ENCODE peak calls at places on chromosome 10, in five cellular contexts. One of them, this sample, is unnamed.

GRCh38 chr10:61320996-61321395 is 132.2 kb downstream of the TMEM26 start:
- DNase-seq in glutamatergic neuron: no peak
- DNase-seq in ascending aorta: no peak
- DNase-seq in mesothelial cell of epicardium: no peak
- DNase-seq in omental fat pad: no peak
- DNase-seq in this sample: no peak

GRCh38 chr10:84095821-84096497 is 43.4 kb upstream of the GHITM start:
- DNase-seq in ascending aorta: no peak
- DNase-seq in omental fat pad: no peak
- DNase-seq in glutamatergic neuron: no peak
- DNase-seq in mesothelial cell of epicardium: no peak
- DNase-seq in this sample: no peak

GRCh38 chr10:102119417-102120141 is 589 bp downstream of the LDB1 start:
- DNase-seq in ascending aorta: peak
- DNase-seq in mesothelial cell of epicardium: no peak
- DNase-seq in omental fat pad: peak
- DNase-seq in glutamatergic neuron: no peak
- DNase-seq in this sample: peak

GRCh38 chr10:119667562-119668328 is 16.6 kb downstream of the BAG3 start:
- DNase-seq in ascending aorta: peak
- DNase-seq in glutamatergic neuron: peak
- DNase-seq in mesothelial cell of epicardium: no peak
- DNase-seq in omental fat pad: no peak
- DNase-seq in this sample: no peak

GRCh38 chr10:47346572-47347302 is 1.4 kb upstream of the RBP3 start:
- DNase-seq in glutamatergic neuron: no peak
- DNase-seq in ascending aorta: no peak
- DNase-seq in mesothelial cell of epicardium: no peak
- DNase-seq in omental fat pad: no peak
- DNase-seq in this sample: no peak

GRCh38 chr10:120503695-120504094 is 46.7 kb downstream of the PLPP4 start:
- DNase-seq in glutamatergic neuron: no peak
- DNase-seq in mesothelial cell of epicardium: no peak
- DNase-seq in omental fat pad: no peak
- DNase-seq in ascending aorta: no peak
- DNase-seq in this sample: no peak

GRCh38 chr10:122475581-122475980 is 14.2 kb downstream of the HTRA1 start:
- DNase-seq in glutamatergic neuron: peak
- DNase-seq in omental fat pad: no peak
- DNase-seq in ascending aorta: no peak
- DNase-seq in mesothelial cell of epicardium: no peak
- DNase-seq in this sample: no peak

GRCh38 chr10:12130237-12130872 is 878 bp downstream of the SEC61A2 start:
- DNase-seq in ascending aorta: no peak
- DNase-seq in glutamatergic neuron: peak
- DNase-seq in omental fat pad: no peak
- DNase-seq in mesothelial cell of epicardium: no peak
- DNase-seq in this sample: peak

GRCh38 chr10:117626228-117626627 is 83.7 kb downstream of the EMX2 start:
- DNase-seq in omental fat pad: no peak
- DNase-seq in ascending aorta: no peak
- DNase-seq in glutamatergic neuron: no peak
- DNase-seq in mesothelial cell of epicardium: no peak
- DNase-seq in this sample: no peak

GRCh38 chr10:53664620-53665019 is 892.0 kb upstream of the MBL2 start:
- DNase-seq in ascending aorta: no peak
- DNase-seq in glutamatergic neuron: no peak
- DNase-seq in mesothelial cell of epicardium: no peak
- DNase-seq in omental fat pad: no peak
- DNase-seq in this sample: no peak

GRCh38 chr10:73920084-73920483 is 9.2 kb downstream of the PLAU start:
- DNase-seq in glutamatergic neuron: no peak
- DNase-seq in mesothelial cell of epicardium: no peak
- DNase-seq in omental fat pad: no peak
- DNase-seq in ascending aorta: no peak
- DNase-seq in this sample: no peak

GRCh38 chr10:5538892-5539651 is 14.3 kb downstream of the CALML3 start:
- DNase-seq in glutamatergic neuron: no peak
- DNase-seq in omental fat pad: no peak
- DNase-seq in ascending aorta: no peak
- DNase-seq in mesothelial cell of epicardium: peak
- DNase-seq in this sample: no peak

GRCh38 chr10:130246113-130246512 is 109.9 kb downstream of the GLRX3 start:
- DNase-seq in ascending aorta: no peak
- DNase-seq in omental fat pad: no peak
- DNase-seq in glutamatergic neuron: no peak
- DNase-seq in mesothelial cell of epicardium: no peak
- DNase-seq in this sample: no peak

GRCh38 chr10:100528885-100529472 is 692 bp downstream of the NDUFB8 start:
- DNase-seq in omental fat pad: no peak
- DNase-seq in mesothelial cell of epicardium: no peak
- DNase-seq in ascending aorta: no peak
- DNase-seq in glutamatergic neuron: peak
- DNase-seq in this sample: no peak

GRCh38 chr10:133336131-133337078 is at the start of gene CALY:
- DNase-seq in glutamatergic neuron: peak
- DNase-seq in ascending aorta: no peak
- DNase-seq in mesothelial cell of epicardium: no peak
- DNase-seq in omental fat pad: no peak
- DNase-seq in this sample: peak

GRCh38 chr10:68871105-68871711 is 29.9 kb upstream of the DDX50 start:
- DNase-seq in omental fat pad: no peak
- DNase-seq in glutamatergic neuron: peak
- DNase-seq in mesothelial cell of epicardium: no peak
- DNase-seq in ascending aorta: no peak
- DNase-seq in this sample: no peak

GRCh38 chr10:69639291-69640195 is 9.5 kb downstream of the FAM241B start:
- DNase-seq in glutamatergic neuron: peak
- DNase-seq in ascending aorta: no peak
- DNase-seq in omental fat pad: peak
- DNase-seq in mesothelial cell of epicardium: no peak
- DNase-seq in this sample: peak

GRCh38 chr10:96401036-96401435 is 42.2 kb upstream of the OPALIN start:
- DNase-seq in ascending aorta: no peak
- DNase-seq in glutamatergic neuron: no peak
- DNase-seq in omental fat pad: no peak
- DNase-seq in mesothelial cell of epicardium: no peak
- DNase-seq in this sample: no peak

GRCh38 chr10:21572578-21572977 is 38.5 kb downstream of the MLLT10 start:
- DNase-seq in glutamatergic neuron: no peak
- DNase-seq in omental fat pad: no peak
- DNase-seq in ascending aorta: no peak
- DNase-seq in mesothelial cell of epicardium: no peak
- DNase-seq in this sample: no peak

GRCh38 chr10:113480828-113481502 is 71.9 kb upstream of the HABP2 start:
- DNase-seq in glutamatergic neuron: no peak
- DNase-seq in mesothelial cell of epicardium: no peak
- DNase-seq in omental fat pad: no peak
- DNase-seq in ascending aorta: no peak
- DNase-seq in this sample: no peak

GRCh38 chr10:69972951-69973350 is 79.7 kb upstream of the MACROH2A2 start:
- DNase-seq in omental fat pad: no peak
- DNase-seq in mesothelial cell of epicardium: no peak
- DNase-seq in ascending aorta: no peak
- DNase-seq in glutamatergic neuron: no peak
- DNase-seq in this sample: no peak

GRCh38 chr10:129775681-129776080 is 188.4 kb downstream of the EBF3 start:
- DNase-seq in glutamatergic neuron: no peak
- DNase-seq in ascending aorta: no peak
- DNase-seq in omental fat pad: no peak
- DNase-seq in mesothelial cell of epicardium: no peak
- DNase-seq in this sample: peak

GRCh38 chr10:89182894-89183293 is 24.2 kb downstream of the CH25H start:
- DNase-seq in omental fat pad: no peak
- DNase-seq in mesothelial cell of epicardium: no peak
- DNase-seq in ascending aorta: no peak
- DNase-seq in glutamatergic neuron: no peak
- DNase-seq in this sample: no peak

GRCh38 chr10:34655286-34656170 is 159.6 kb downstream of the PARD3 start:
- DNase-seq in glutamatergic neuron: no peak
- DNase-seq in mesothelial cell of epicardium: no peak
- DNase-seq in ascending aorta: no peak
- DNase-seq in omental fat pad: no peak
- DNase-seq in this sample: no peak

GRCh38 chr10:80154978-80155695 is 22.6 kb downstream of the PLAC9 start:
- DNase-seq in omental fat pad: no peak
- DNase-seq in ascending aorta: no peak
- DNase-seq in glutamatergic neuron: no peak
- DNase-seq in mesothelial cell of epicardium: no peak
- DNase-seq in this sample: no peak

GRCh38 chr10:32905466-32905865 is 52.6 kb downstream of the ITGB1 start:
- DNase-seq in mesothelial cell of epicardium: no peak
- DNase-seq in glutamatergic neuron: no peak
- DNase-seq in omental fat pad: no peak
- DNase-seq in ascending aorta: no peak
- DNase-seq in this sample: no peak

GRCh38 chr10:63760034-63760707 is 239.0 kb downstream of the REEP3 start:
- DNase-seq in ascending aorta: no peak
- DNase-seq in glutamatergic neuron: no peak
- DNase-seq in mesothelial cell of epicardium: no peak
- DNase-seq in omental fat pad: no peak
- DNase-seq in this sample: no peak

GRCh38 chr10:133421336-133422222 is 2.8 kb downstream of the SPRN start:
- DNase-seq in mesothelial cell of epicardium: no peak
- DNase-seq in glutamatergic neuron: no peak
- DNase-seq in ascending aorta: no peak
- DNase-seq in omental fat pad: no peak
- DNase-seq in this sample: peak

GRCh38 chr10:110252148-110252547 is 44.7 kb downstream of the MXI1 start:
- DNase-seq in ascending aorta: no peak
- DNase-seq in omental fat pad: no peak
- DNase-seq in glutamatergic neuron: no peak
- DNase-seq in mesothelial cell of epicardium: no peak
- DNase-seq in this sample: no peak

GRCh38 chr10:49298990-49299815 is at the start of gene C10orf71:
- DNase-seq in omental fat pad: no peak
- DNase-seq in glutamatergic neuron: no peak
- DNase-seq in mesothelial cell of epicardium: no peak
- DNase-seq in ascending aorta: no peak
- DNase-seq in this sample: no peak

GRCh38 chr10:5317547-5318107 is 47.1 kb upstream of the UCN3 start:
- DNase-seq in mesothelial cell of epicardium: no peak
- DNase-seq in glutamatergic neuron: no peak
- DNase-seq in ascending aorta: no peak
- DNase-seq in omental fat pad: no peak
- DNase-seq in this sample: no peak

GRCh38 chr10:82267960-82268359 is 393.0 kb downstream of the NRG3 start:
- DNase-seq in glutamatergic neuron: no peak
- DNase-seq in omental fat pad: no peak
- DNase-seq in ascending aorta: no peak
- DNase-seq in mesothelial cell of epicardium: no peak
- DNase-seq in this sample: no peak

DNA sequence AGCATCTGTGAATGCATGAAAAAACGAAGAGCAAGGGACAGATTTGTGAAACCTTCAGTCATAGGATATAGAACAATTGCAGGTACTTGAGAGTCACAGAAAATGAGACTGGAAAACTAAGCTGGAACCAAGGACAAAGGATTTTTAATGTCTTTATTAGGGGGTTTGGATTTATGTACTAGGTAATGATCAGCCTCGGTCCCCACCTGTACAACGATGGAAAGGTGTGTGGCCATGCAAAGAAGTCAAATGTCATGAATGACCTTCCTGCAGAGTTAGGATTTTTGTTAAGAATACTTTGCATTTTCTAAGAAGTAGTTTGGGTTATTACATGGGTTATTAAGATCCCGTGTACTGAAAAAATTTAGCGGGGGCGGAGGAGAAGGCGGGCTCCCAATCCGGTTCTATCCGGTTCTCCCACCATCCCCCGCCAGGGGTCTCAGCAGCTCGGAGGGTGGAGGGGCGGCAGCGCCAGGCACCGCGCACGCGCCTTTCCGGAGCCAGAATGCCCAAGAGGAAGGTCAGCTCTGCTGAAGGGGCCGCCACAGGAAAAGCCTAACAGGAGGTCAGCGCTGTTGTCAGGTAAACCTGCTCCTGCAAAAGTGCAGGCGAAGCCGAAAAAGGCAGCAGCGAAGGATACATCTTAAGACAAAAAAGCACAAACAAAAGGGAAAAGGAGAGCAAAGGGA is 327.5 kb upstream of the PLXDC2 start:
- DNase-seq in ascending aorta: no peak
- DNase-seq in omental fat pad: no peak
- DNase-seq in glutamatergic neuron: peak
- DNase-seq in mesothelial cell of epicardium: peak
- DNase-seq in this sample: peak
- TF ChIP-seq CTCF in ascending aorta: peak
- TF ChIP-seq CTCF in omental fat pad: no peak
- TF ChIP-seq CTCF in glutamatergic neuron: peak
- TF ChIP-seq CTCF in mesothelial cell of epicardium: peak
- TF ChIP-seq CTCF in this sample: peak

DNA sequence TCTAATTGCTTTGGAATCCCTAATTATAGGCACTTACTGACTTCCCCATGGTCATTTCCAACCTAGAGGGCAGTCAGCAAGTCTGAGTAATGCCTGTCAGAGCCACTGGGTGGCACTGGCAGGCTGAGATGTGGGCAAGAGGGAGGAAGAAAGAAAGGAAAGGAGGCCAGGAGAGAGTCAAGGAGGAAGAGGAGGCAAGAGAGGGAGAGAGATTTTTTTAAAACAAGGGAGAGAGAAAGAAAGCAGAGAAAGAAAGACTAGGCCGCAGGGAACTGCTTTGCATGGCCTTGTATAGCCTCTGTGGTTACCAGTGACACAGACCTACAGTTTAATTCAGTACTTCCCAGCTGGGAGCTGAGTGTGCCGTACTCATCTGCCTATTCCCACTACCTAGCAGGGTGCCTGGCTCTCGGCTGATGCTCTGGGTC is 210.4 kb upstream of the ADO start:
- DNase-seq in omental fat pad: no peak
- DNase-seq in glutamatergic neuron: peak
- DNase-seq in ascending aorta: no peak
- DNase-seq in mesothelial cell of epicardium: no peak
- DNase-seq in this sample: peak
- TF ChIP-seq CTCF in omental fat pad: no peak
- TF ChIP-seq CTCF in glutamatergic neuron: peak
- TF ChIP-seq CTCF in ascending aorta: peak
- TF ChIP-seq CTCF in mesothelial cell of epicardium: peak
- TF ChIP-seq CTCF in this sample: peak

DNA sequence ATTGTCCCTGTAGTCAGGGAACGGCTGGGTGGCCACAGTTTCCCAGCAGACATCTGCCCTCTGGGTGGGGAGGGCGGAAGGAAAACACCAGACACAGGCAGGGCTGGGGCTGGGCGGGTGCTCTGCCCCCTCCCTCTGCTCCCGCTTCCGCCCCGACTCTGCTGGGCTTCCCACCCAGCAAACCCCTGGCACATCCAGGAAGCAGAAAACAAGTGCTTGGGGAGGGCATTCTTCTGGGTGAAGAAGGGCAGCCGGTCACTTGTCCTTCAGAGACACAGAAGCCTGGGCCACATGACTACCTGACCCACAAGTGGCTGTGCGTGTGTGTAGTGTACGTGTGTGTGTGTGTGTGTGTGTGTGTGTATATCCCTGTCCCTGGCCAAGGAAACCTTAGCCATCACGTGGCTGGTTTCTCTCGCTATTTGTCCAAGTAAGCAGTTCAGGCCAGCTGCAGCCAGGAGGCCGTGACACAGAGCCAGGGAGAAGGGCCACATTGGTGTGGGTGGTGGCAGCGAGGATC is 77.9 kb downstream of the ZMIZ1 start:
- DNase-seq in glutamatergic neuron: no peak
- DNase-seq in omental fat pad: no peak
- DNase-seq in mesothelial cell of epicardium: no peak
- DNase-seq in ascending aorta: peak
- DNase-seq in this sample: no peak
- TF ChIP-seq CTCF in glutamatergic neuron: no peak
- TF ChIP-seq CTCF in omental fat pad: no peak
- TF ChIP-seq CTCF in mesothelial cell of epicardium: no peak
- TF ChIP-seq CTCF in ascending aorta: peak
- TF ChIP-seq CTCF in this sample: no peak

GRCh38 chr10:3950676-3951275 is 165.8 kb upstream of the KLF6 start:
- DNase-seq in glutamatergic neuron: no peak
- DNase-seq in mesothelial cell of epicardium: no peak
- DNase-seq in ascending aorta: no peak
- DNase-seq in omental fat pad: no peak
- DNase-seq in this sample: no peak
- TF ChIP-seq CTCF in glutamatergic neuron: no peak
- TF ChIP-seq CTCF in mesothelial cell of epicardium: no peak
- TF ChIP-seq CTCF in ascending aorta: no peak
- TF ChIP-seq CTCF in omental fat pad: no peak
- TF ChIP-seq CTCF in this sample: no peak

This sample was measured in H9.